ENCODE peak calls at places on chromosome 7, in four cellular contexts. E, B, L and O are unnamed samples.

GRCh38 chr7:101940151-101940550 is 122.7 kb downstream of the CUX1 start:
- DNase-seq in E (no peak), L (no peak), B (no peak), O (no peak)

GRCh38 chr7:110373514-110374258 is 717.2 kb upstream of the LRRN3 start:
- DNase-seq in E (peak), B (no peak), L (no peak), O (peak)

GRCh38 chr7:148151778-148152177 is 438.8 kb upstream of the C7orf33 start:
- DNase-seq in E (no peak), L (no peak), B (no peak), O (peak)

GRCh38 chr7:1564603-1565022 is 5.2 kb downstream of the PSMG3 start:
- DNase-seq in L (no peak), B (no peak), E (no peak), O (no peak)

GRCh38 chr7:131623154-131623553 is 66.7 kb upstream of the PODXL start:
- DNase-seq in L (no peak), E (no peak), B (no peak), O (peak)

GRCh38 chr7:29243777-29244655 is 49.4 kb downstream of the CHN2 start:
- DNase-seq in B (peak), L (peak), E (no peak), O (peak)

GRCh38 chr7:13179775-13180448 is 492.5 kb downstream of the ARL4A start:
- DNase-seq in E (no peak), L (no peak), B (no peak), O (no peak)

GRCh38 chr7:109864263-109864662 is 1226.7 kb upstream of the LRRN3 start:
- DNase-seq in L (no peak), E (no peak), B (no peak), O (peak)

GRCh38 chr7:137670521-137671064 is 176.2 kb downstream of the DGKI start:
- DNase-seq in E (peak), L (no peak), B (no peak), O (no peak)

GRCh38 chr7:11699666-11700065 is 132.3 kb downstream of the THSD7A start:
- DNase-seq in E (no peak), B (no peak), L (no peak), O (no peak)

GRCh38 chr7:109206196-109206595 is 636.5 kb downstream of the DNAJB9 start:
- DNase-seq in B (no peak), L (no peak), E (no peak), O (peak)

GRCh38 chr7:29588900-29589696 is 25.5 kb downstream of the PRR15 start:
- DNase-seq in B (no peak), L (peak), E (peak), O (peak)

GRCh38 chr7:21355406-21355874 is 72.4 kb upstream of the SP4 start:
- DNase-seq in E (no peak), B (no peak), L (no peak), O (no peak)

GRCh38 chr7:33109758-33110238 is 594 bp upstream of the RP9 start:
- DNase-seq in B (no peak), L (no peak), E (peak), O (no peak)

GRCh38 chr7:147419001-147419400 is 1171.6 kb upstream of the C7orf33 start:
- DNase-seq in E (peak), L (no peak), B (no peak), O (peak)

GRCh38 chr7:121126801-121127534 is 138.5 kb downstream of the CPED1 start:
- DNase-seq in L (no peak), E (peak), B (no peak), O (no peak)

GRCh38 chr7:157594306-157594705 is 257.5 kb downstream of the DNAJB6 start:
- DNase-seq in E (no peak), B (no peak), L (no peak), O (no peak)

GRCh38 chr7:19508821-19509220 is 200.0 kb downstream of the POLR1F start:
- DNase-seq in L (no peak), B (no peak), E (no peak), O (no peak)

GRCh38 chr7:7354674-7355073 is 172.3 kb downstream of the C1GALT1 start:
- DNase-seq in L (no peak), E (no peak), B (no peak), O (peak)

GRCh38 chr7:102068846-102069245 is 217.8 kb upstream of the SH2B2 start:
- DNase-seq in B (no peak), L (no peak), E (no peak), O (no peak)

GRCh38 chr7:107236857-107237256 is 68.1 kb downstream of the HBP1 start:
- DNase-seq in E (peak), B (no peak), L (no peak), O (no peak)

GRCh38 chr7:45028920-45029344 is 28.9 kb downstream of the CCM2 start:
- DNase-seq in E (no peak), B (no peak), L (no peak), O (no peak)

GRCh38 chr7:520503-521161 is 986 bp upstream of the PDGFA start:
- DNase-seq in E (no peak), L (peak), B (no peak), O (peak)

GRCh38 chr7:105011771-105012502 is 2.1 kb upstream of the KMT2E start:
- DNase-seq in B (no peak), L (no peak), E (no peak), O (no peak)

GRCh38 chr7:121504478-121504877 is 108.4 kb upstream of the FAM3C start:
- DNase-seq in L (peak), E (peak), B (no peak), O (peak)

GRCh38 chr7:35553498-35553897 is 141.4 kb downstream of the HERPUD2 start:
- DNase-seq in B (no peak), E (no peak), L (no peak), O (no peak)

GRCh38 chr7:7335215-7335614 is 152.9 kb downstream of the C1GALT1 start:
- DNase-seq in E (no peak), L (no peak), B (no peak), O (no peak)

GRCh38 chr7:54888736-54889082 is 129.7 kb upstream of the SEC61G start:
- DNase-seq in L (no peak), B (no peak), E (no peak), O (no peak)

GRCh38 chr7:80307251-80307856 is 172.7 kb downstream of the GNAI1 start:
- DNase-seq in B (no peak), L (no peak), E (peak), O (no peak)

GRCh38 chr7:13416071-13416470 is 573.4 kb downstream of the ETV1 start:
- DNase-seq in B (no peak), L (no peak), E (no peak), O (no peak)

GRCh38 chr7:82230826-82231581 is 212.6 kb downstream of the CACNA2D1 start:
- DNase-seq in E (no peak), B (no peak), L (no peak), O (no peak)

GRCh38 chr7:93945083-93945482 is 23.5 kb downstream of the GNG11 start:
- DNase-seq in L (no peak), E (no peak), B (no peak), O (no peak)

GRCh38 chr7:99024066-99024465 is 119.8 kb downstream of the SMURF1 start:
- DNase-seq in B (no peak), L (no peak), E (no peak), O (no peak)

GRCh38 chr7:73740212-73740611 is 1.6 kb upstream of the ABHD11 start:
- DNase-seq in E (no peak), L (no peak), B (no peak), O (no peak)

GRCh38 chr7:12031638-12032037 is 179.5 kb upstream of the TMEM106B start:
- DNase-seq in E (peak), L (peak), B (no peak), O (peak)

DNA sequence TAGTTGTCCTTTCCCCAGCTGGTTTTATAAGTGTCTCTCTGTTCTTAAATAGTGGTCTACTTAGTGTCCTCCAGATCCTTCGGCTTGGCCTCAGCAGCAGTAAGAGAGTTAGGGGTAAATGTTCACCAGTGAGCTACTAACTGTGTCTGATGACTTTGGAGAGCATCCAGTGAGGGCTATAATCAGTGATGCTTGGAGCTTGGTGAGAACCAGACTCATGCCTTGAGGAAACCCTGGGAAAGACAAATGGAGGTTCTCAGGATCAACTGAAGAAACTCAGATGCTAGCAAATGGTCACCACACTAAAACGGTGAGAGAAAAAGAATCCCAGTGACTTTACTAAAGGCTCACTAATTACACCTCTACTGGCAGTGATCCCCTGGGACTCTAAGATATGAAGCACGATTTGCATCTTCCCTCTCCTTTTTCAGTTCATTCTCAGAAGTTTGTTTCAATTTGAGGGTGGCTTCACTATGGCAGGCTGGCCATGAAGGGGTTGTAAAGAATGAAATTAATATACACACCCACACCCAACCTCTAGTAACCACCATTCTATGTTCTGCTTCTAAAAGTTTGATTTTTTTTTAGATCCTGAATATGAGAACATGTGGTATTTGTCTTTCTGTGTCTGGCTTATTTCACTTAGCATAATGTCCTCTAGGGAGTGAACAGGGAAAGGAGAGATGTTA is 178.0 kb downstream of the PDE1C start:
- DNase-seq in L (no peak), B (no peak), E (no peak), O (no peak)
- H3K56ac ChIP-seq in L (no peak), B (no peak), E (no peak), O (no peak)

GRCh38 chr7:4742051-4742573 is 33.3 kb upstream of the AP5Z1 start:
- DNase-seq in E (no peak), B (no peak), L (no peak), O (no peak)
- H3K56ac ChIP-seq in E (no peak), B (no peak), L (no peak), O (no peak)

GRCh38 chr7:129785457-129786178 is 167.1 kb downstream of the UBE2H start:
- DNase-seq in E (no peak), L (no peak), B (no peak), O (no peak)
- H3K56ac ChIP-seq in E (no peak), L (no peak), B (no peak), O (peak)

GRCh38 chr7:135758531-135758932 is 9.9 kb upstream of the FAM180A start:
- DNase-seq in B (no peak), E (peak), L (peak), O (peak)

GRCh38 chr7:135753616-135754413 is 5.2 kb upstream of the FAM180A start:
- DNase-seq in E (no peak), L (peak), B (peak), O (no peak)

GRCh38 chr7:135757719-135758411 is 9.3 kb upstream of the FAM180A start:
- DNase-seq in B (no peak), L (no peak), E (peak), O (no peak)

GRCh38 chr7:135755351-135755753 is 6.7 kb upstream of the FAM180A start:
- DNase-seq in E (no peak), B (no peak), L (no peak), O (no peak)

DNA sequence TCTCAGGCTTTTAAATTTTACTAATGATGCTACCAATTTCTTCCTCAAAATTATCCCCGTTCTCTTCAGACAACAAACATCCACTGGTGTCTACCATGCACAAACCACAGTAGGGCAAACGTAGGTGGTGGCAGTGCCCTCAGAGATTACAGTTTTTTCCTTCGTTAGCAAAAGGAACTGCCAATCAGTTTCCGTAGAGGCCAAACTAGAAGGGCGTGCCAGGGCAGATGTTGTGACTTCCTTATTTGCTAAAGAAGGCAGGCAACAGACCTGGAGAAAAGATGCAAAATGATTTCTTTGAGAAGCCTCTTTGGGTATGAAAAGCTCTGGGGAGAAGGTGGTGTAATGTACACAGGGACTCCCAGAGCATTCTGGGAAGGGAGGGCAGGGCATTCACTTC is 7.6 kb upstream of the FAM180A start:
- DNase-seq in E (no peak), B (no peak), L (no peak), O (no peak)
- H3K56ac ChIP-seq in E (no peak), B (no peak), L (no peak), O (no peak)

DNA sequence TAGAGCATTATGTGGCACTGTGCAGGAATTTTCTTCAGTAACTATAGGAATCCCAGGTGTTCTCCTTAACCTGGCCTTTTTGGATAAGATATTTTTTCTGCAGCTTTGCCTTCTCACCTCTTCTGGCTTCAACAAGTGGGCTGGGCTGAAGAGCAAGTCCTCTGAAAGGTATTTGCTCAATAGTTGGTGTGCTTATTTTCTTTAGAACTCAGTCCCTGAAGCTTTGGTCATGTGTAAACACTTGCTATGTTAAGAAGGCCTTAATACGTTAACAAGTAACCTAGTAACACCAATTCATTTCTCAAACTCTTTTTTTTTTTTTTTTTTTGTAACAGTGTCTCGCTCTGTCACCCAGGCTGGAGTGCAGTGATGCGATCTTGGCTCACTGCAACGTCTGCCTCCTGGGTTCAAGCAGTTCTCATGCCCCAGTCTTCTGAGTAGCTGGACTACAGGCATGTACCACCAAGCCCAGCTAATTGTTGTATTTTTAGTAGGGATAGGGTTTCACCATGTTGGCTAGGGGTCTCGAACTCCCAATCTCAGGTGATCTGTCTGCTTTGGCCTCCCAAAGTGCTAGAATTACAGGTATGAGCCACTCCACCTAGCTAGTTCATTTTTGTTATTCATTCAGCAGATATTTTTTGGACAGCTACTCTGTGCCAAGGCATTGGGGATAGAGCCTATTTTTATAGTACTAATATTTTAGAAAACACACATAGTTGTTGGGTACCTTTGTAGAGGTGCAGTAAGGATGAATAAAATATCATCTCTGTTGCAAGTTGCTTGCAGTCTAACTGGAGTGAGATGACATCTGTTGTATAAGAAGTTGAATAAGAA is 164.6 kb downstream of the SND1 start:
- DNase-seq in L (no peak), E (no peak), B (no peak), O (no peak)
- H3K56ac ChIP-seq in L (no peak), E (no peak), B (no peak), O (no peak)

GRCh38 chr7:135272303-135272702 is 38.7 kb downstream of the STRA8 start:
- DNase-seq in E (no peak), L (no peak), B (no peak), O (no peak)
- H3K56ac ChIP-seq in E (no peak), L (no peak), B (no peak), O (no peak)

GRCh38 chr7:68205826-68206225 is 1209.2 kb downstream of the TYW1 start:
- DNase-seq in L (no peak), E (no peak), B (no peak), O (no peak)

GRCh38 chr7:68199951-68200660 is 1203.5 kb downstream of the TYW1 start:
- DNase-seq in B (no peak), E (no peak), L (no peak), O (no peak)

GRCh38 chr7:68207676-68208075 is 1211.0 kb downstream of the TYW1 start:
- DNase-seq in E (no peak), L (no peak), B (no peak), O (peak)

GRCh38 chr7:68206946-68207485 is 1210.4 kb downstream of the TYW1 start:
- DNase-seq in E (no peak), L (no peak), B (no peak), O (no peak)

DNA sequence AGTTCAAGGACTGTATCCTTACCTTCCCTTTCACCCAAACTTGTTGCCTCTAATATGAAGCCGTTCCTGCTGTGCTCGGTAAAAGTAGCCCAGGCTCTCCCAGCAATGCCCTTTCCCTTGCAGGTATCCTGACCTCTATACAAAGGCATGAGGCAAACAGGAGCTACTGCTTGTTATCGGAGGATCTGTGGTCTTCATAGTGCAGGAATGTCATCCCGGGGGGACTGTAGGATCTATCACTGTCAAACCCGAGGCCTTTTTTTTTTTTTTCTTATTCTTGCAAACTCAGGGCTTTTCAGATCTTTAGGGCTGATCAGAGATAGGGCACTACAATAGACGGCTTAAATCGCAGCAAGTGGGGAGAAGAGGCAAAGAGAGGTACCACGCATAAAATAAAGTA is 1206.6 kb downstream of the TYW1 start:
- DNase-seq in L (no peak), B (no peak), E (no peak), O (peak)
- H3K56ac ChIP-seq in L (no peak), B (no peak), E (no peak), O (no peak)

DNA sequence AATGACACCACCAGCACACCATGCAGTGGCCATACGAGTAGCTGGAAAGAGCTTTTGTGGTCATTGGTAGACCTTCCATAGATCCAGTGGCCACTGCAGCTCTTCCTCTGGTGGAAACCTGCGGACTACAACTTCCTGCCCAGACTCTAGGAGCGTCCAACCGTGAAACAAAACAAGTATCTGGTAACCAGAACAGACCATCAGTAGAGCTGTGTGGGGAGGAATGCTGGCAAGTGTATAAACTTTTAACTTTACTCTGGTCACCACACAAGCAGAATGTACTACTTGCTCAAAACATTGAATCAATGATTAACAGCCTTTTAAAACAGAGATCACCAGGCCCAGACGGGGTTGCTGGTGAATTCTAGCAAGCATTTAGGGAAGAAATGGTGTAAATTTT is 154.7 kb upstream of the DGKB start:
- DNase-seq in E (no peak), L (no peak), B (no peak), O (no peak)
- H3K56ac ChIP-seq in E (no peak), L (no peak), B (no peak), O (peak)

GRCh38 chr7:144908324-144908723 is 72.5 kb upstream of the TPK1 start:
- DNase-seq in L (no peak), E (no peak), B (no peak), O (no peak)
- H3K56ac ChIP-seq in L (no peak), E (no peak), B (no peak), O (no peak)

GRCh38 chr7:128707752-128708151 is 31.4 kb upstream of the CALU start:
- DNase-seq in E (no peak), L (no peak), B (no peak), O (no peak)

GRCh38 chr7:128708824-128709223 is 30.3 kb upstream of the CALU start:
- DNase-seq in L (no peak), B (no peak), E (no peak), O (peak)

GRCh38 chr7:128708235-128708634 is 30.9 kb upstream of the CALU start:
- DNase-seq in B (no peak), E (no peak), L (no peak), O (peak)

GRCh38 chr7:128713794-128714193 is 25.4 kb upstream of the CALU start:
- DNase-seq in L (no peak), B (no peak), E (peak), O (no peak)

GRCh38 chr7:128710391-128710930 is 28.7 kb upstream of the CALU start:
- DNase-seq in B (no peak), E (no peak), L (no peak), O (no peak)
- H3K56ac ChIP-seq in B (no peak), E (no peak), L (no peak), O (no peak)